ENCODE peak calls at places on chromosomes 2 and 18, in four cellular contexts. S, B, K and H are unnamed samples.
A peak's percentile ranks its signal among the peaks of the same experiment; 100 is the strongest.

GRCh38 chr2:200302940-200303727 is 3.4 kb upstream of the SPATS2L start:
- DNase-seq in B (peak; percentile 31), K (peak; percentile 88), S (peak; percentile 92), H (no peak)

GRCh38 chr2:63642941-63643340 is 54.2 kb downstream of the MDH1 start:
- DNase-seq in K (peak; percentile 23), S (no peak), B (no peak), H (no peak)

GRCh38 chr2:239079671-239080294 is 231.9 kb downstream of the TWIST2 start:
- DNase-seq in K (no peak), B (no peak), S (no peak), H (no peak)

GRCh38 chr2:154187948-154188347 is 316.2 kb downstream of the GALNT13 start:
- DNase-seq in K (no peak), S (no peak), B (no peak), H (no peak)

GRCh38 chr2:181674466-181674865 is 5.9 kb downstream of the NEUROD1 start:
- DNase-seq in K (no peak), S (no peak), B (no peak), H (no peak)

GRCh38 chr2:25602333-25602723 is 71.0 kb downstream of the DTNB start:
- DNase-seq in K (no peak), B (no peak), S (no peak), H (no peak)

GRCh38 chr2:107648781-107649413 is 177.8 kb upstream of the RGPD4 start:
- DNase-seq in B (no peak), K (no peak), S (no peak), H (peak; percentile 4)

GRCh38 chr18:42030586-42031182 is 75.7 kb downstream of the PIK3C3 start:
- DNase-seq in B (peak; percentile 24), S (no peak), K (peak; percentile 24), H (peak; percentile 50)

GRCh38 chr2:105597831-105598293 is 146.8 kb upstream of the NCK2 start:
- DNase-seq in S (no peak), B (no peak), K (no peak), H (no peak)

GRCh38 chr2:224570328-224570993 is 14.7 kb downstream of the CUL3 start:
- DNase-seq in K (peak; percentile 60), S (no peak), B (no peak), H (no peak)
- H3K4me2 ChIP-seq in K (peak overlapping the region; percentile 78), S (no peak overlapping the region), B (peak overlapping the region; percentile 58), H (peak overlapping the region; percentile 16)

GRCh38 chr2:144402282-144402681 is 117.6 kb downstream of the ZEB2 start:
- DNase-seq in S (no peak), K (peak; percentile 37), B (no peak), H (no peak)
- H3K4me3 ChIP-seq in S (no peak overlapping the region), K (no peak overlapping the region), B (no peak overlapping the region), H (no peak overlapping the region)

DNA sequence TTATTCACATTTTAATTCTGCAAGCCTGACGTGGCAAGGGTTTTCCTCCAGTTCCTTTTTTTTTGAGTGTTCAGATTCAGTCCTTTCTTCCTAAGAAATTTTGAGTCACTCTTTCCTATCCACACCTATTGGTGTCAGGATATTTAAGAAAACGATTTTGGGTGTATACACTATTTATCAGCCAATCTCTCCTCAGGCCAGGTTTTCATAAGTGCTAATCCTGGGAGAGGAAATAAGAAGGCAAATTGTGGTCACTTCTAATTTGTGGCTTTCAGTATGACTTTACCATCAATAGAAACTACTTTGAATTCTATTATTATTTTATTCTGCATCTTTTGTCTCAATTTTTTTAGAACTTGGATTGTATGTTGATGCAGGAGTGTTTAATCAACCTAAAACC is 174.4 kb downstream of the DSEL start:
- DNase-seq in K (no peak), S (no peak), B (no peak), H (no peak)
- H3K4me2 ChIP-seq in K (no peak overlapping the region), S (no peak overlapping the region), B (no peak overlapping the region), H (no peak overlapping the region)

DNA sequence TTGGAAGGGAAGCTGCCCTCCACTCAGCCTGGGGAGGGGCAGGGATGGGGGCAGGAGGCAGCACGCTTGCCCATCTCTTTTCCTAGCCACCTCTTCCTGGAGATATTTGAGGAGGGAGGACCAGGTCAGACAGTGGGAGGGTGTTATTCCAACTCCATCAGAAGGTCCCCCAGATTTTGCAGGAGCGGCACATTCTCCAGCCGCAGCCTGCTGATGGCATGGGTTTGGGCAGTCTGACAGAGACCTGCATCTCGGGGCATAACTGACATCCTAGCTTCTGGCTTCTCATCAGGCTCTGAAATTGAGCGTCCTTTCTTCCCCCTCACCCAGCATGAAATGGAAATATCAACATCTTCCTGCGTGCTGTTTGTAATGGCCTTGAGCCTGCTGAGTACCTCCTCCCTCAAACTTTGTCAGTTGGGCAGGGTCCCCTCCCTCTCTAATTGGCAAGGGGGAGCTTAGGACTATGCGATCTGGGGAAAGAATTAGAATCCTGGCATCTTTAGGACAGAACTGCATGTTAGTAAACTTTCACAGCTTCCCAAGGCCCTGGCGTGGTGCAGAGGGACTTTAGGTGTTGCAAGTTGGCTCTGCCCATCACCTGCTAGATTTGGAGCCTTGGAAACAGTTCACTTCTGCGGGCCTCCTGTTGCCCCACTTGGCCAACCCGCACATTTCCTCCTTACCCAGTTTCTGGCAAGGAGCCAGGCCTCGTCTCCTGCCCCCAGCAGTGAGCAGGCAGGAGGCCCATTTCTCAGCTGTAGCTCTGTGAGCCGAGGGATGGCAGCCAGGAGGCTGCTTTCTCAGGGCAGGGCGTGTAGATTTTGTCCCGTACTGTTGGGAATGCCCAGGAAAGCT is 2.2 kb downstream of the ITM2C start:
- DNase-seq in S (no peak), B (no peak), K (peak; percentile 20), H (peak; percentile 27)
- H3K4me3 ChIP-seq in S (no peak overlapping the region), B (no peak overlapping the region), K (no peak overlapping the region), H (peak overlapping the region; percentile 94)